ENCODE peak calls at places on chromosomes 4 and X, in five cellular contexts. One of them, this sample, is unnamed.

GRCh38 chr4:105679186-105679585 is 29.3 kb downstream of the INTS12 start:
- DNase-seq in CD8-positive, alpha-beta memory T cell: no peak
- DNase-seq in substantia nigra: no peak
- DNase-seq in stimulated activated CD8-positive, alpha-beta memory T cell treated with anti-CD3 and anti-CD28 coated beads, Interleukin-15, amount 100 ng/mL, for 1 hour: no peak
- DNase-seq in T-helper 9 cell: no peak
- DNase-seq in this sample: no peak

GRCh38 chrX:110146521-110146920 is 143.6 kb downstream of the TMEM164 start:
- DNase-seq in CD8-positive, alpha-beta memory T cell: peak; percentile 14
- DNase-seq in substantia nigra: no peak
- DNase-seq in stimulated activated CD8-positive, alpha-beta memory T cell treated with anti-CD3 and anti-CD28 coated beads, Interleukin-15, amount 100 ng/mL, for 1 hour: no peak
- DNase-seq in T-helper 9 cell: no peak
- DNase-seq in this sample: no peak

GRCh38 chr4:132557660-132558059 is 591.4 kb upstream of the PCDH10 start:
- DNase-seq in CD8-positive, alpha-beta memory T cell: no peak
- DNase-seq in substantia nigra: no peak
- DNase-seq in stimulated activated CD8-positive, alpha-beta memory T cell treated with anti-CD3 and anti-CD28 coated beads, Interleukin-15, amount 100 ng/mL, for 1 hour: no peak
- DNase-seq in T-helper 9 cell: no peak
- DNase-seq in this sample: no peak

GRCh38 chr4:153112071-153112460 is 92.2 kb upstream of the TRIM2 start:
- DNase-seq in CD8-positive, alpha-beta memory T cell: peak; percentile 72
- DNase-seq in substantia nigra: no peak
- DNase-seq in stimulated activated CD8-positive, alpha-beta memory T cell treated with anti-CD3 and anti-CD28 coated beads, Interleukin-15, amount 100 ng/mL, for 1 hour: no peak
- DNase-seq in T-helper 9 cell: no peak
- DNase-seq in this sample: no peak

GRCh38 chrX:54045563-54046228 is 1.4 kb upstream of the PHF8 start:
- DNase-seq in CD8-positive, alpha-beta memory T cell: no peak
- DNase-seq in substantia nigra: no peak
- DNase-seq in stimulated activated CD8-positive, alpha-beta memory T cell treated with anti-CD3 and anti-CD28 coated beads, Interleukin-15, amount 100 ng/mL, for 1 hour: no peak
- DNase-seq in T-helper 9 cell: no peak
- DNase-seq in this sample: peak; percentile 49

GRCh38 chr4:26001413-26001812 is 87.4 kb downstream of the SMIM20 start:
- DNase-seq in CD8-positive, alpha-beta memory T cell: no peak
- DNase-seq in substantia nigra: no peak
- DNase-seq in stimulated activated CD8-positive, alpha-beta memory T cell treated with anti-CD3 and anti-CD28 coated beads, Interleukin-15, amount 100 ng/mL, for 1 hour: no peak
- DNase-seq in T-helper 9 cell: no peak
- DNase-seq in this sample: no peak

GRCh38 chr4:87799254-87799653 is at the start of gene IBSP:
- DNase-seq in CD8-positive, alpha-beta memory T cell: no peak
- DNase-seq in substantia nigra: no peak
- DNase-seq in stimulated activated CD8-positive, alpha-beta memory T cell treated with anti-CD3 and anti-CD28 coated beads, Interleukin-15, amount 100 ng/mL, for 1 hour: no peak
- DNase-seq in T-helper 9 cell: no peak
- DNase-seq in this sample: no peak

GRCh38 chrX:10166731-10167149 is 10.0 kb downstream of the CLCN4 start:
- DNase-seq in CD8-positive, alpha-beta memory T cell: no peak
- DNase-seq in substantia nigra: peak; percentile 36
- DNase-seq in stimulated activated CD8-positive, alpha-beta memory T cell treated with anti-CD3 and anti-CD28 coated beads, Interleukin-15, amount 100 ng/mL, for 1 hour: no peak
- DNase-seq in T-helper 9 cell: no peak
- DNase-seq in this sample: no peak

GRCh38 chr4:119020158-119020557 is 115.5 kb upstream of the MYOZ2 start:
- DNase-seq in CD8-positive, alpha-beta memory T cell: no peak
- DNase-seq in substantia nigra: no peak
- DNase-seq in stimulated activated CD8-positive, alpha-beta memory T cell treated with anti-CD3 and anti-CD28 coated beads, Interleukin-15, amount 100 ng/mL, for 1 hour: no peak
- DNase-seq in T-helper 9 cell: no peak
- DNase-seq in this sample: no peak

GRCh38 chrX:110836982-110837381 is 41.4 kb upstream of the CHRDL1 start:
- DNase-seq in CD8-positive, alpha-beta memory T cell: no peak
- DNase-seq in substantia nigra: no peak
- DNase-seq in stimulated activated CD8-positive, alpha-beta memory T cell treated with anti-CD3 and anti-CD28 coated beads, Interleukin-15, amount 100 ng/mL, for 1 hour: no peak
- DNase-seq in T-helper 9 cell: no peak
- DNase-seq in this sample: no peak

GRCh38 chrX:119067023-119067739 is 5.6 kb upstream of the CT47C1 start:
- DNase-seq in CD8-positive, alpha-beta memory T cell: peak; percentile 21
- DNase-seq in substantia nigra: peak; percentile 36
- DNase-seq in stimulated activated CD8-positive, alpha-beta memory T cell treated with anti-CD3 and anti-CD28 coated beads, Interleukin-15, amount 100 ng/mL, for 1 hour: no peak
- DNase-seq in T-helper 9 cell: peak; percentile 3
- DNase-seq in this sample: no peak

GRCh38 chr4:93317046-93317445 is 511.5 kb upstream of the ATOH1 start:
- DNase-seq in CD8-positive, alpha-beta memory T cell: no peak
- DNase-seq in substantia nigra: no peak
- DNase-seq in stimulated activated CD8-positive, alpha-beta memory T cell treated with anti-CD3 and anti-CD28 coated beads, Interleukin-15, amount 100 ng/mL, for 1 hour: no peak
- DNase-seq in T-helper 9 cell: no peak
- DNase-seq in this sample: no peak

GRCh38 chr4:92304636-92305035 is 870 bp downstream of the GRID2 start:
- DNase-seq in CD8-positive, alpha-beta memory T cell: no peak
- DNase-seq in substantia nigra: peak; percentile 20
- DNase-seq in stimulated activated CD8-positive, alpha-beta memory T cell treated with anti-CD3 and anti-CD28 coated beads, Interleukin-15, amount 100 ng/mL, for 1 hour: no peak
- DNase-seq in T-helper 9 cell: no peak
- DNase-seq in this sample: no peak

GRCh38 chrX:67780694-67781109 is 236.9 kb downstream of the AR start:
- DNase-seq in CD8-positive, alpha-beta memory T cell: no peak
- DNase-seq in substantia nigra: peak; percentile 9
- DNase-seq in stimulated activated CD8-positive, alpha-beta memory T cell treated with anti-CD3 and anti-CD28 coated beads, Interleukin-15, amount 100 ng/mL, for 1 hour: no peak
- DNase-seq in T-helper 9 cell: no peak
- DNase-seq in this sample: peak; percentile 70

GRCh38 chrX:94937491-94937890 is 1263.5 kb downstream of the FAM133A start:
- DNase-seq in CD8-positive, alpha-beta memory T cell: no peak
- DNase-seq in substantia nigra: no peak
- DNase-seq in stimulated activated CD8-positive, alpha-beta memory T cell treated with anti-CD3 and anti-CD28 coated beads, Interleukin-15, amount 100 ng/mL, for 1 hour: no peak
- DNase-seq in T-helper 9 cell: no peak
- DNase-seq in this sample: no peak

GRCh38 chrX:44343412-44343942 is at the start of gene EFHC2:
- DNase-seq in CD8-positive, alpha-beta memory T cell: peak; percentile 65
- DNase-seq in substantia nigra: peak; percentile 5
- DNase-seq in stimulated activated CD8-positive, alpha-beta memory T cell treated with anti-CD3 and anti-CD28 coated beads, Interleukin-15, amount 100 ng/mL, for 1 hour: peak; percentile 34
- DNase-seq in T-helper 9 cell: peak; percentile 65
- DNase-seq in this sample: no peak

GRCh38 chrX:130174051-130174704 is 2.4 kb downstream of the RAB33A start:
- DNase-seq in CD8-positive, alpha-beta memory T cell: no peak
- DNase-seq in substantia nigra: no peak
- DNase-seq in stimulated activated CD8-positive, alpha-beta memory T cell treated with anti-CD3 and anti-CD28 coated beads, Interleukin-15, amount 100 ng/mL, for 1 hour: no peak
- DNase-seq in T-helper 9 cell: no peak
- DNase-seq in this sample: no peak

GRCh38 chr4:82357640-82358039 is 16.2 kb downstream of the HNRNPD start:
- DNase-seq in CD8-positive, alpha-beta memory T cell: no peak
- DNase-seq in substantia nigra: no peak
- DNase-seq in stimulated activated CD8-positive, alpha-beta memory T cell treated with anti-CD3 and anti-CD28 coated beads, Interleukin-15, amount 100 ng/mL, for 1 hour: no peak
- DNase-seq in T-helper 9 cell: no peak
- DNase-seq in this sample: no peak

GRCh38 chr4:183571350-183572076 is 66.7 kb downstream of the ING2 start:
- DNase-seq in CD8-positive, alpha-beta memory T cell: no peak
- DNase-seq in substantia nigra: no peak
- DNase-seq in stimulated activated CD8-positive, alpha-beta memory T cell treated with anti-CD3 and anti-CD28 coated beads, Interleukin-15, amount 100 ng/mL, for 1 hour: no peak
- DNase-seq in T-helper 9 cell: no peak
- DNase-seq in this sample: no peak

GRCh38 chr4:10534820-10535219 is 77.6 kb upstream of the ZNF518B start:
- DNase-seq in CD8-positive, alpha-beta memory T cell: no peak
- DNase-seq in substantia nigra: no peak
- DNase-seq in stimulated activated CD8-positive, alpha-beta memory T cell treated with anti-CD3 and anti-CD28 coated beads, Interleukin-15, amount 100 ng/mL, for 1 hour: no peak
- DNase-seq in T-helper 9 cell: no peak
- DNase-seq in this sample: no peak

GRCh38 chrX:71160475-71160874 is 15.8 kb downstream of the NLGN3 start:
- DNase-seq in CD8-positive, alpha-beta memory T cell: no peak
- DNase-seq in substantia nigra: no peak
- DNase-seq in stimulated activated CD8-positive, alpha-beta memory T cell treated with anti-CD3 and anti-CD28 coated beads, Interleukin-15, amount 100 ng/mL, for 1 hour: no peak
- DNase-seq in T-helper 9 cell: no peak
- DNase-seq in this sample: no peak